ENCODE peak calls at places on chromosomes 13 and 19, in four cellular contexts. G is substantia nigra, Z is neural progenitor cell, H is T-helper 1 cell. F is an unnamed sample.

GRCh38 chr19:42178791-42179500 is 38.5 kb downstream of the DEDD2 start:
- DNase-seq in H (no peak), Z (no peak), G (no peak), F (peak)

GRCh38 chr19:3314962-3315675 is 51.3 kb upstream of the NFIC start:
- DNase-seq in G (no peak), H (no peak), Z (no peak), F (no peak)

GRCh38 chr19:5821521-5822180 is 16.8 kb downstream of the NRTN start:
- DNase-seq in Z (no peak), H (no peak), G (no peak), F (no peak)

GRCh38 chr13:90943961-90944360 is 403.5 kb upstream of the MIR17HG start:
- DNase-seq in H (no peak), Z (no peak), G (no peak), F (no peak)

GRCh38 chr13:26973281-26973680 is 198.3 kb downstream of the USP12 start:
- DNase-seq in G (no peak), H (no peak), Z (no peak), F (no peak)

GRCh38 chr13:78603240-78603947 is at the start of gene POU4F1:
- DNase-seq in Z (peak), H (no peak), G (no peak), F (peak)

GRCh38 chr13:35832551-35832950 is 298.6 kb downstream of the DCLK1 start:
- DNase-seq in G (no peak), H (no peak), Z (no peak), F (no peak)

GRCh38 chr19:38148337-38148736 is 75.7 kb downstream of the DPF1 start:
- DNase-seq in Z (no peak), H (no peak), G (no peak), F (no peak)

GRCh38 chr13:24353736-24354135 is 44.4 kb downstream of the C1QTNF9 start:
- DNase-seq in H (no peak), G (no peak), Z (no peak), F (no peak)